ENCODE peak calls at places on chromosome 10, in nine cellular contexts. One of them, this sample, is unnamed.

GRCh38 chr10:63266337-63267327 is 133.5 kb downstream of the NRBF2 start:
- DNase-seq in esophagus muscularis mucosa: no peak
- DNase-seq in GM12878: no peak
- DNase-seq in GM23338: peak
- DNase-seq in cardiac muscle cell: peak
- DNase-seq in kidney: no peak
- DNase-seq in heart left ventricle: no peak
- DNase-seq in thyroid gland: no peak
- DNase-seq in fibroblast of lung: no peak
- DNase-seq in this sample: no peak

GRCh38 chr10:27744478-27745379 is 890 bp downstream of the MKX start:
- DNase-seq in GM12878: no peak
- DNase-seq in kidney: peak
- DNase-seq in GM23338: peak
- DNase-seq in fibroblast of lung: peak
- DNase-seq in esophagus muscularis mucosa: no peak
- DNase-seq in cardiac muscle cell: peak
- DNase-seq in thyroid gland: peak
- DNase-seq in heart left ventricle: peak
- DNase-seq in this sample: no peak

GRCh38 chr10:97651773-97652172 is 11.3 kb downstream of the PI4K2A start:
- DNase-seq in kidney: no peak
- DNase-seq in heart left ventricle: no peak
- DNase-seq in esophagus muscularis mucosa: no peak
- DNase-seq in GM23338: no peak
- DNase-seq in GM12878: no peak
- DNase-seq in cardiac muscle cell: no peak
- DNase-seq in thyroid gland: no peak
- DNase-seq in fibroblast of lung: no peak
- DNase-seq in this sample: no peak

GRCh38 chr10:49761789-49762565 is at the start of gene OGDHL:
- DNase-seq in heart left ventricle: peak
- DNase-seq in GM23338: peak
- DNase-seq in cardiac muscle cell: peak
- DNase-seq in thyroid gland: peak
- DNase-seq in GM12878: no peak
- DNase-seq in kidney: peak
- DNase-seq in esophagus muscularis mucosa: no peak
- DNase-seq in fibroblast of lung: peak
- DNase-seq in this sample: no peak

GRCh38 chr10:132110091-132110490 is 44.3 kb downstream of the JAKMIP3 start:
- DNase-seq in cardiac muscle cell: no peak
- DNase-seq in GM23338: no peak
- DNase-seq in thyroid gland: no peak
- DNase-seq in heart left ventricle: peak
- DNase-seq in esophagus muscularis mucosa: no peak
- DNase-seq in kidney: peak
- DNase-seq in fibroblast of lung: no peak
- DNase-seq in GM12878: no peak
- DNase-seq in this sample: no peak

GRCh38 chr10:49608166-49608758 is 1.8 kb upstream of the SLC18A3 start:
- DNase-seq in cardiac muscle cell: no peak
- DNase-seq in thyroid gland: no peak
- DNase-seq in kidney: no peak
- DNase-seq in GM23338: no peak
- DNase-seq in heart left ventricle: no peak
- DNase-seq in fibroblast of lung: no peak
- DNase-seq in esophagus muscularis mucosa: no peak
- DNase-seq in GM12878: no peak
- DNase-seq in this sample: no peak

GRCh38 chr10:117249493-117250093 is 8.7 kb downstream of the SLC18A2 start:
- DNase-seq in heart left ventricle: no peak
- DNase-seq in kidney: no peak
- DNase-seq in thyroid gland: no peak
- DNase-seq in fibroblast of lung: no peak
- DNase-seq in GM12878: no peak
- DNase-seq in GM23338: no peak
- DNase-seq in cardiac muscle cell: no peak
- DNase-seq in esophagus muscularis mucosa: no peak
- DNase-seq in this sample: no peak

GRCh38 chr10:22325272-22325947 is 4.5 kb downstream of the BMI1 start:
- DNase-seq in cardiac muscle cell: peak
- DNase-seq in fibroblast of lung: peak
- DNase-seq in heart left ventricle: peak
- DNase-seq in kidney: peak
- DNase-seq in GM12878: no peak
- DNase-seq in GM23338: peak
- DNase-seq in thyroid gland: peak
- DNase-seq in esophagus muscularis mucosa: no peak
- DNase-seq in this sample: no peak

GRCh38 chr10:26805567-26806245 is 55.1 kb downstream of the ABI1 start:
- DNase-seq in esophagus muscularis mucosa: no peak
- DNase-seq in kidney: no peak
- DNase-seq in cardiac muscle cell: no peak
- DNase-seq in thyroid gland: no peak
- DNase-seq in GM12878: no peak
- DNase-seq in heart left ventricle: no peak
- DNase-seq in GM23338: no peak
- DNase-seq in fibroblast of lung: peak
- DNase-seq in this sample: no peak

GRCh38 chr10:24008164-24009066 is 200.5 kb upstream of the KIAA1217 start:
- DNase-seq in thyroid gland: no peak
- DNase-seq in GM12878: no peak
- DNase-seq in GM23338: peak
- DNase-seq in cardiac muscle cell: peak
- DNase-seq in esophagus muscularis mucosa: no peak
- DNase-seq in heart left ventricle: peak
- DNase-seq in kidney: no peak
- DNase-seq in fibroblast of lung: peak
- DNase-seq in this sample: peak

GRCh38 chr10:17257466-17258321 is 29.7 kb downstream of the VIM start:
- DNase-seq in kidney: no peak
- DNase-seq in GM12878: peak
- DNase-seq in esophagus muscularis mucosa: no peak
- DNase-seq in heart left ventricle: peak
- DNase-seq in cardiac muscle cell: peak
- DNase-seq in GM23338: peak
- DNase-seq in thyroid gland: peak
- DNase-seq in fibroblast of lung: peak
- DNase-seq in this sample: peak

GRCh38 chr10:103395754-103396066 is 565 bp downstream of the ATP5MK start:
- DNase-seq in GM12878: no peak
- DNase-seq in thyroid gland: no peak
- DNase-seq in heart left ventricle: no peak
- DNase-seq in cardiac muscle cell: peak
- DNase-seq in fibroblast of lung: peak
- DNase-seq in kidney: no peak
- DNase-seq in GM23338: peak
- DNase-seq in esophagus muscularis mucosa: no peak
- DNase-seq in this sample: no peak

GRCh38 chr10:90561666-90562065 is 296.2 kb downstream of the HTR7 start:
- DNase-seq in cardiac muscle cell: peak
- DNase-seq in thyroid gland: no peak
- DNase-seq in GM23338: no peak
- DNase-seq in fibroblast of lung: peak
- DNase-seq in GM12878: no peak
- DNase-seq in heart left ventricle: no peak
- DNase-seq in esophagus muscularis mucosa: no peak
- DNase-seq in kidney: no peak
- DNase-seq in this sample: no peak

GRCh38 chr10:98267894-98268693 is at the start of gene LOXL4:
- DNase-seq in esophagus muscularis mucosa: no peak
- DNase-seq in fibroblast of lung: peak
- DNase-seq in cardiac muscle cell: peak
- DNase-seq in heart left ventricle: peak
- DNase-seq in GM23338: peak
- DNase-seq in kidney: peak
- DNase-seq in GM12878: no peak
- DNase-seq in thyroid gland: peak
- DNase-seq in this sample: no peak

GRCh38 chr10:130623680-130624271 is 487.6 kb downstream of the GLRX3 start:
- DNase-seq in esophagus muscularis mucosa: peak
- DNase-seq in kidney: no peak
- DNase-seq in thyroid gland: peak
- DNase-seq in GM12878: no peak
- DNase-seq in heart left ventricle: no peak
- DNase-seq in GM23338: no peak
- DNase-seq in fibroblast of lung: no peak
- DNase-seq in cardiac muscle cell: no peak
- DNase-seq in this sample: no peak

GRCh38 chr10:30431435-30431911 is 2.5 kb upstream of the MAP3K8 start:
- DNase-seq in GM12878: no peak
- DNase-seq in fibroblast of lung: peak
- DNase-seq in GM23338: peak
- DNase-seq in thyroid gland: peak
- DNase-seq in heart left ventricle: peak
- DNase-seq in kidney: peak
- DNase-seq in esophagus muscularis mucosa: no peak
- DNase-seq in cardiac muscle cell: no peak
- DNase-seq in this sample: no peak

GRCh38 chr10:89414146-89414878 is at the start of gene IFIT5:
- DNase-seq in GM12878: peak
- DNase-seq in heart left ventricle: peak
- DNase-seq in thyroid gland: peak
- DNase-seq in esophagus muscularis mucosa: peak
- DNase-seq in kidney: peak
- DNase-seq in cardiac muscle cell: peak
- DNase-seq in fibroblast of lung: peak
- DNase-seq in GM23338: peak
- DNase-seq in this sample: no peak

GRCh38 chr10:89416465-89416864 is 2.1 kb downstream of the IFIT5 start:
- DNase-seq in cardiac muscle cell: peak
- DNase-seq in heart left ventricle: no peak
- DNase-seq in thyroid gland: no peak
- DNase-seq in kidney: no peak
- DNase-seq in GM23338: no peak
- DNase-seq in fibroblast of lung: no peak
- DNase-seq in esophagus muscularis mucosa: no peak
- DNase-seq in GM12878: no peak
- DNase-seq in this sample: no peak

GRCh38 chr10:89421018-89421476 is 6.7 kb downstream of the IFIT5 start:
- DNase-seq in GM12878: no peak
- DNase-seq in esophagus muscularis mucosa: no peak
- DNase-seq in kidney: no peak
- DNase-seq in GM23338: no peak
- DNase-seq in fibroblast of lung: no peak
- DNase-seq in cardiac muscle cell: no peak
- DNase-seq in thyroid gland: peak
- DNase-seq in heart left ventricle: no peak
- DNase-seq in this sample: no peak

GRCh38 chr10:89414879-89415821 is 782 bp downstream of the IFIT5 start:
- DNase-seq in thyroid gland: peak
- DNase-seq in GM12878: no peak
- DNase-seq in esophagus muscularis mucosa: no peak
- DNase-seq in kidney: peak
- DNase-seq in GM23338: peak
- DNase-seq in heart left ventricle: peak
- DNase-seq in cardiac muscle cell: peak
- DNase-seq in fibroblast of lung: peak
- DNase-seq in this sample: no peak

GRCh38 chr10:89419548-89419947 is 5.2 kb downstream of the IFIT5 start:
- DNase-seq in esophagus muscularis mucosa: no peak
- DNase-seq in fibroblast of lung: peak
- DNase-seq in GM23338: peak
- DNase-seq in cardiac muscle cell: peak
- DNase-seq in GM12878: no peak
- DNase-seq in kidney: no peak
- DNase-seq in thyroid gland: no peak
- DNase-seq in heart left ventricle: no peak
- DNase-seq in this sample: no peak
- TF ChIP-seq CTCF in esophagus muscularis mucosa: peak
- TF ChIP-seq CTCF in fibroblast of lung: peak
- TF ChIP-seq CTCF in GM23338: peak
- TF ChIP-seq CTCF in cardiac muscle cell: peak
- TF ChIP-seq CTCF in GM12878: peak
- TF ChIP-seq CTCF in kidney: peak
- TF ChIP-seq CTCF in thyroid gland: no peak
- TF ChIP-seq CTCF in heart left ventricle: peak
- TF ChIP-seq CTCF in this sample: peak

GRCh38 chr10:51905050-51905449 is 205.7 kb upstream of the CSTF2T start:
- DNase-seq in GM23338: no peak
- DNase-seq in thyroid gland: no peak
- DNase-seq in esophagus muscularis mucosa: no peak
- DNase-seq in kidney: no peak
- DNase-seq in fibroblast of lung: no peak
- DNase-seq in heart left ventricle: no peak
- DNase-seq in GM12878: no peak
- DNase-seq in cardiac muscle cell: no peak
- DNase-seq in this sample: no peak
- H3K4me3 ChIP-seq in GM23338: no peak
- H3K4me3 ChIP-seq in thyroid gland: no peak
- H3K4me3 ChIP-seq in esophagus muscularis mucosa: no peak
- H3K4me3 ChIP-seq in kidney: no peak
- H3K4me3 ChIP-seq in fibroblast of lung: no peak
- H3K4me3 ChIP-seq in heart left ventricle: no peak
- H3K4me3 ChIP-seq in GM12878: no peak
- H3K4me3 ChIP-seq in cardiac muscle cell: no peak
- H3K4me3 ChIP-seq in this sample: no peak

DNA sequence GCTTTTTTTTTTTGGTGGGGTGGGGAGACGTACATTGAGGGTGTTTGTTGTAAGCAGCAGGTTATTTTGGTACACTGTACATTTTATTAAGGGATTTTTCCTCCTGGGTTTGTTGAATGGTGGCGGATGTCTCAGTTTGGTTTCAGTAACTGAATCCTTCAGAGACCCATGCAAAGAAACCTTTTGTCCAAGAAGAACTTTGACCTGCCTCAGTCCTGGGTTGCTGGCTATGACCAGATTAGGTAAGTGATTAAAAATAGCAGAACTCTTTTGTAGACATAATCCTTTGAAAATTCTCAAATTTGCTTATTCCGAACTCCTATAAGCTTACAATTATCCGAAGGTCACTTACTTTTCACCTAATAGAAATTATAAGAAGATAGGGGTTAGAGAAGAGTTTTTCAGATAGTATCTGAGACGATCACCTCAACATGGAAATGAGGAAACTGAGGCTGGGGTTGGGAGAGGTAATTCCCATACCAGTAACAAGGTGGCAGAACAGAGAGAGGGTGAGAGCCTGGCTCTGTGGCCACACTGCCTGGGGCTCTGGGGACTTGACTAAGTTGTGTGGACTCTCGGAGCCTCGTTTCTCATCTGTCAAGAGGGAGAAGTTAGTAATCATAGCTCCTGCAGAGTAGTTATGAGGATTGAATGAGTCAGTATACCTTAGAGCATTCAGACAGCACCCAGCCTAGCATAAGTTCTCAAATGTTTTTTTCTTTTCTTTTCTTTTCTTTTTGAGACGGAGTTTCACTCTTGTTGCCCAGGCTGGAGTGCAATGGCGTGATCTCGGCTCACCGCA is 87.4 kb downstream of the CCNY start:
- DNase-seq in esophagus muscularis mucosa: no peak
- DNase-seq in GM12878: no peak
- DNase-seq in thyroid gland: no peak
- DNase-seq in fibroblast of lung: peak
- DNase-seq in cardiac muscle cell: no peak
- DNase-seq in heart left ventricle: no peak
- DNase-seq in kidney: no peak
- DNase-seq in GM23338: no peak
- DNase-seq in this sample: peak
- TF ChIP-seq CTCF in esophagus muscularis mucosa: no peak
- TF ChIP-seq CTCF in GM12878: no peak
- TF ChIP-seq CTCF in thyroid gland: no peak
- TF ChIP-seq CTCF in fibroblast of lung: no peak
- TF ChIP-seq CTCF in cardiac muscle cell: no peak
- TF ChIP-seq CTCF in heart left ventricle: no peak
- TF ChIP-seq CTCF in kidney: no peak
- TF ChIP-seq CTCF in GM23338: no peak
- TF ChIP-seq CTCF in this sample: peak

GRCh38 chr10:7485267-7485601 is 74.4 kb upstream of the SFMBT2 start:
- DNase-seq in heart left ventricle: no peak
- DNase-seq in thyroid gland: no peak
- DNase-seq in cardiac muscle cell: no peak
- DNase-seq in GM12878: no peak
- DNase-seq in kidney: no peak
- DNase-seq in fibroblast of lung: no peak
- DNase-seq in GM23338: no peak
- DNase-seq in esophagus muscularis mucosa: no peak
- DNase-seq in this sample: no peak
- H3K4me3 ChIP-seq in heart left ventricle: peak
- H3K4me3 ChIP-seq in thyroid gland: no peak
- H3K4me3 ChIP-seq in cardiac muscle cell: no peak
- H3K4me3 ChIP-seq in GM12878: peak
- H3K4me3 ChIP-seq in kidney: no peak
- H3K4me3 ChIP-seq in fibroblast of lung: no peak
- H3K4me3 ChIP-seq in GM23338: no peak
- H3K4me3 ChIP-seq in esophagus muscularis mucosa: peak
- H3K4me3 ChIP-seq in this sample: no peak

This sample was measured in astrocyte of the cerebellum.